ENCODE peak calls at places on chromosomes 5 and 9, in four cellular contexts. H, U, K and E are unnamed samples.

GRCh38 chr5:67038817-67039603 is 157.6 kb downstream of the CD180 start:
- DNase-seq in H (no peak), U (no peak), K (peak), E (no peak)

GRCh38 chr9:98973546-98973921 is 29.8 kb downstream of the COL15A1 start:
- DNase-seq in H (no peak), U (no peak), K (no peak), E (no peak)

GRCh38 chr5:35145671-35146317 is 84.5 kb downstream of the PRLR start:
- DNase-seq in H (no peak), U (no peak), K (peak), E (no peak)

GRCh38 chr9:79663878-79664277 is 92.1 kb downstream of the TLE4 start:
- DNase-seq in H (no peak), U (peak), K (no peak), E (no peak)

GRCh38 chr5:175448276-175448675 is 4.3 kb upstream of the DRD1 start:
- DNase-seq in H (no peak), U (no peak), K (no peak), E (no peak)

GRCh38 chr5:61673007-61673735 is 341.1 kb downstream of the ZSWIM6 start:
- DNase-seq in H (no peak), U (no peak), K (peak), E (no peak)

GRCh38 chr9:70073756-70074155 is 30.1 kb downstream of the MAMDC2 start:
- DNase-seq in H (no peak), U (no peak), K (no peak), E (no peak)

GRCh38 chr5:103891151-103891550 is 328.6 kb upstream of the NUDT12 start:
- DNase-seq in H (no peak), U (no peak), K (no peak), E (peak)

GRCh38 chr5:40288791-40289475 is 390.8 kb upstream of the PTGER4 start:
- DNase-seq in H (no peak), U (peak), K (no peak), E (no peak)

GRCh38 chr9:22682536-22683392 is 236.1 kb downstream of the DMRTA1 start:
- DNase-seq in H (no peak), U (no peak), K (peak), E (no peak)

GRCh38 chr9:89153618-89154017 is 25.0 kb downstream of the SHC3 start:
- DNase-seq in H (no peak), U (no peak), K (peak), E (no peak)

GRCh38 chr5:143161893-143162520 is 241.5 kb downstream of the NR3C1 start:
- DNase-seq in H (no peak), U (no peak), K (peak), E (no peak)

GRCh38 chr9:128072144-128073021 is 4.4 kb downstream of the SLC25A25 start:
- DNase-seq in H (peak), U (peak), K (peak), E (peak)

GRCh38 chr5:28810751-28811136 is 1772.4 kb upstream of the CDH9 start:
- DNase-seq in H (no peak), U (no peak), K (no peak), E (no peak)

GRCh38 chr5:169112016-169112415 is 188.9 kb downstream of the SLIT3 start:
- DNase-seq in H (no peak), U (no peak), K (no peak), E (peak)

GRCh38 chr5:19496056-19496455 is 491.9 kb downstream of the CDH18 start:
- DNase-seq in H (no peak), U (no peak), K (peak), E (no peak)

GRCh38 chr5:129172561-129172960 is 78.0 kb downstream of the ISOC1 start:
- DNase-seq in H (no peak), U (no peak), K (peak), E (peak)

GRCh38 chr5:36741138-36741537 is 134.7 kb downstream of the SLC1A3 start:
- DNase-seq in H (no peak), U (no peak), K (no peak), E (no peak)

GRCh38 chr9:82673904-82674303 is 389.0 kb downstream of the RASEF start:
- DNase-seq in H (no peak), U (no peak), K (no peak), E (no peak)

GRCh38 chr5:1384521-1384920 is 39.6 kb upstream of the CLPTM1L start:
- DNase-seq in H (no peak), U (peak), K (no peak), E (no peak)

GRCh38 chr5:88660947-88661869 is 221.8 kb downstream of the MEF2C start:
- DNase-seq in H (no peak), U (peak), K (no peak), E (peak)

GRCh38 chr9:80928697-80929096 is 760.6 kb downstream of the TLE1 start:
- DNase-seq in H (no peak), U (no peak), K (no peak), E (no peak)

GRCh38 chr9:129839324-129840023 is 4.2 kb downstream of the USP20 start:
- DNase-seq in H (no peak), U (no peak), K (no peak), E (no peak)

GRCh38 chr5:67660149-67660548 is 463.6 kb upstream of the CD180 start:
- DNase-seq in H (no peak), U (no peak), K (no peak), E (no peak)

GRCh38 chr5:159230657-159231056 is 21.3 kb upstream of the RNF145 start:
- DNase-seq in H (no peak), U (no peak), K (peak), E (no peak)

GRCh38 chr5:175195698-175196656 is 248.0 kb downstream of the DRD1 start:
- DNase-seq in H (no peak), U (no peak), K (peak), E (no peak)

GRCh38 chr9:137028281-137029057 is 432 bp upstream of the ABCA2 start:
- DNase-seq in H (peak), U (no peak), K (peak), E (peak)

GRCh38 chr9:115786321-115786720 is 367.3 kb upstream of the PAPPA start:
- DNase-seq in H (no peak), U (no peak), K (no peak), E (no peak)

GRCh38 chr5:153066281-153066680 is 424.2 kb upstream of the GRIA1 start:
- DNase-seq in H (no peak), U (no peak), K (no peak), E (no peak)

GRCh38 chr5:40679998-40680681 is 425 bp downstream of the PTGER4 start:
- DNase-seq in H (no peak), U (peak), K (no peak), E (no peak)

GRCh38 chr5:149215478-149216042 is 56.1 kb upstream of the AFAP1L1 start:
- DNase-seq in H (no peak), U (no peak), K (no peak), E (no peak)

GRCh38 chr9:110255064-110255416 is 1.3 kb downstream of the TXN start:
- DNase-seq in H (no peak), U (peak), K (no peak), E (no peak)